ENCODE peak calls at places on chromosomes 12 and 14, in nine cellular contexts. O is astrocyte of the hippocampus; Y is endothelial cell; I is lung; B is stimulated activated CD4-positive, alpha-beta T cell treated with anti-CD3 and anti-CD28 coated beads, TNF-alpha, amount 100 ng/mL, for 48 hours; Q is LoVo; P is endodermal cell; M is nucleus accumbens; T is NCI-H524 treated with DMSO at 0.1 percent for 48 hours. R is an unnamed sample.

GRCh38 chr12:49944718-49945117 is 5.8 kb upstream of the AQP2 start:
- DNase-seq in O (no peak), Y (no peak), I (no peak), B (no peak), Q (no peak), P (no peak), M (no peak), T (no peak), R (no peak)

GRCh38 chr12:62434504-62435336 is 31.9 kb upstream of the MON2 start:
- DNase-seq in O (no peak), Y (no peak), I (no peak), B (no peak), Q (no peak), P (peak), M (no peak), T (no peak), R (no peak)

GRCh38 chr12:52119398-52120254 is 40.1 kb downstream of the SMIM41 start:
- DNase-seq in O (peak), Y (peak), I (peak), B (peak), Q (peak), P (peak), M (no peak), T (no peak), R (no peak)

GRCh38 chr14:35883677-35884293 is 57.6 kb downstream of the BRMS1L start:
- DNase-seq in O (peak), Y (peak), I (no peak), B (no peak), Q (peak), P (peak), M (no peak), T (no peak), R (peak)

GRCh38 chr12:124588689-124589318 is 21.4 kb upstream of the NCOR2 start:
- DNase-seq in O (peak), Y (no peak), I (no peak), B (no peak), Q (no peak), P (no peak), M (no peak), T (no peak), R (peak)

GRCh38 chr14:105217764-105218163 is 30.6 kb upstream of the BTBD6 start:
- DNase-seq in O (no peak), Y (no peak), I (peak), B (no peak), Q (no peak), P (no peak), M (no peak), T (no peak), R (no peak)

GRCh38 chr14:36604757-36605505 is 22.5 kb upstream of the NKX2-8 start:
- DNase-seq in O (peak), Y (peak), I (peak), B (no peak), Q (peak), P (peak), M (no peak), T (peak), R (peak)

GRCh38 chr14:86777950-86778602 is 1214.9 kb downstream of the GALC start:
- DNase-seq in O (peak), Y (no peak), I (no peak), B (no peak), Q (peak), P (no peak), M (no peak), T (no peak), R (no peak)

GRCh38 chr12:112172556-112173324 is 47.4 kb downstream of the TRAFD1 start:
- DNase-seq in O (no peak), Y (no peak), I (no peak), B (no peak), Q (no peak), P (no peak), M (no peak), T (no peak), R (no peak)

GRCh38 chr12:46493352-46494209 is 121.0 kb upstream of the SLC38A2 start:
- DNase-seq in O (no peak), Y (no peak), I (no peak), B (no peak), Q (no peak), P (no peak), M (no peak), T (no peak), R (no peak)

GRCh38 chr14:50790568-50790967 is 40.4 kb downstream of the NIN start:
- DNase-seq in O (peak), Y (no peak), I (no peak), B (no peak), Q (no peak), P (no peak), M (no peak), T (no peak), R (no peak)

GRCh38 chr12:14871247-14871646 is 14.4 kb downstream of the MGP start:
- DNase-seq in O (no peak), Y (no peak), I (no peak), B (no peak), Q (no peak), P (no peak), M (no peak), T (no peak), R (no peak)

GRCh38 chr12:29316772-29317171 is 64.2 kb downstream of the ERGIC2 start:
- DNase-seq in O (peak), Y (no peak), I (no peak), B (no peak), Q (no peak), P (peak), M (no peak), T (no peak), R (no peak)

GRCh38 chr12:101782544-101782855 is 43.2 kb upstream of the SYCP3 start:
- DNase-seq in O (no peak), Y (no peak), I (no peak), B (no peak), Q (no peak), P (no peak), M (no peak), T (no peak), R (no peak)

GRCh38 chr12:5442251-5443006 is 10.5 kb downstream of the NTF3 start:
- DNase-seq in O (peak), Y (no peak), I (no peak), B (no peak), Q (peak), P (peak), M (no peak), T (no peak), R (no peak)

GRCh38 chr12:130716918-130717306 is 813 bp upstream of the RIMBP2 start:
- DNase-seq in O (no peak), Y (no peak), I (no peak), B (no peak), Q (no peak), P (no peak), M (no peak), T (no peak), R (no peak)

GRCh38 chr12:62260733-62261683 is 804 bp downstream of the USP15 start:
- DNase-seq in O (peak), Y (peak), I (peak), B (peak), Q (peak), P (no peak), M (no peak), T (peak), R (peak)

GRCh38 chr12:76246611-76247010 is 101.6 kb downstream of the BBS10 start:
- DNase-seq in O (no peak), Y (no peak), I (no peak), B (no peak), Q (no peak), P (no peak), M (no peak), T (no peak), R (no peak)

GRCh38 chr12:87827638-87828264 is 201.4 kb downstream of the C12orf50 start:
- DNase-seq in O (peak), Y (no peak), I (no peak), B (no peak), Q (peak), P (no peak), M (no peak), T (no peak), R (no peak)

GRCh38 chr12:57740656-57741412 is 2.3 kb upstream of the AGAP2 start:
- DNase-seq in O (no peak), Y (peak), I (no peak), B (peak), Q (no peak), P (no peak), M (no peak), T (no peak), R (no peak)

GRCh38 chr14:22646570-22647254 is 2.6 kb upstream of the OR6J1 start:
- DNase-seq in O (no peak), Y (no peak), I (no peak), B (no peak), Q (peak), P (no peak), M (no peak), T (no peak), R (no peak)

GRCh38 chr14:106209745-106210144 is 683.4 kb downstream of the TMEM121 start:
- DNase-seq in O (no peak), Y (no peak), I (no peak), B (no peak), Q (no peak), P (no peak), M (no peak), T (no peak), R (no peak)

GRCh38 chr12:4228122-4228580 is 45.4 kb upstream of the CCND2 start:
- DNase-seq in O (no peak), Y (no peak), I (no peak), B (no peak), Q (no peak), P (peak), M (no peak), T (no peak), R (no peak)

GRCh38 chr12:23209793-23210192 is 584.8 kb downstream of the ETNK1 start:
- DNase-seq in O (no peak), Y (no peak), I (no peak), B (no peak), Q (no peak), P (no peak), M (no peak), T (no peak), R (no peak)

GRCh38 chr14:32702088-32702487 is 236.6 kb upstream of the NPAS3 start:
- DNase-seq in O (no peak), Y (no peak), I (no peak), B (no peak), Q (no peak), P (no peak), M (no peak), T (no peak), R (no peak)

GRCh38 chr12:42070056-42070455 is 74.6 kb downstream of the GXYLT1 start:
- DNase-seq in O (peak), Y (no peak), I (no peak), B (no peak), Q (no peak), P (no peak), M (no peak), T (no peak), R (no peak)

GRCh38 chr14:47959753-47960152 is 284.3 kb upstream of the MDGA2 start:
- DNase-seq in O (no peak), Y (no peak), I (no peak), B (no peak), Q (peak), P (no peak), M (no peak), T (no peak), R (no peak)

GRCh38 chr14:105180598-105181528 is at the start of gene NUDT14:
- DNase-seq in O (peak), Y (peak), I (peak), B (peak), Q (peak), P (peak), M (no peak), T (no peak), R (no peak)

GRCh38 chr12:16756833-16757552 is 151.0 kb upstream of the LMO3 start:
- DNase-seq in O (peak), Y (no peak), I (no peak), B (no peak), Q (no peak), P (no peak), M (no peak), T (no peak), R (no peak)

R was measured in hippocampal formation.